ENCODE peak calls at places on chromosomes 12 and 14, in ten cellular contexts. One of them, this sample, is unnamed.
A peak's percentile ranks its signal among the peaks of the same experiment; 100 is the strongest.

GRCh38 chr14:58770501-58770982 is 132.8 kb downstream of the DACT1 start:
- DNase-seq in OCI-LY7: no peak
- DNase-seq in suprapubic skin: no peak
- DNase-seq in ovary: no peak
- DNase-seq in lung: no peak
- DNase-seq in uterus: no peak
- DNase-seq in sigmoid colon: no peak
- DNase-seq in heart right ventricle: no peak
- DNase-seq in CD8-positive, alpha-beta T cell: no peak
- DNase-seq in CD8-positive, alpha-beta memory T cell: no peak
- DNase-seq in this sample: no peak

GRCh38 chr14:105865904-105866840 is 339.8 kb downstream of the TMEM121 start:
- DNase-seq in OCI-LY7: no peak
- DNase-seq in suprapubic skin: peak; percentile 70
- DNase-seq in ovary: peak; percentile 9
- DNase-seq in lung: no peak
- DNase-seq in uterus: peak; percentile 10
- DNase-seq in sigmoid colon: peak; percentile 57
- DNase-seq in heart right ventricle: no peak
- DNase-seq in CD8-positive, alpha-beta T cell: no peak
- DNase-seq in CD8-positive, alpha-beta memory T cell: no peak
- DNase-seq in this sample: no peak

GRCh38 chr14:85622106-85622505 is 92.2 kb downstream of the FLRT2 start:
- DNase-seq in OCI-LY7: no peak
- DNase-seq in suprapubic skin: no peak
- DNase-seq in ovary: no peak
- DNase-seq in lung: no peak
- DNase-seq in uterus: no peak
- DNase-seq in sigmoid colon: no peak
- DNase-seq in heart right ventricle: no peak
- DNase-seq in CD8-positive, alpha-beta T cell: no peak
- DNase-seq in CD8-positive, alpha-beta memory T cell: no peak
- DNase-seq in this sample: no peak

GRCh38 chr12:15404485-15404884 is 82.2 kb downstream of the PTPRO start:
- DNase-seq in OCI-LY7: no peak
- DNase-seq in suprapubic skin: no peak
- DNase-seq in ovary: no peak
- DNase-seq in lung: no peak
- DNase-seq in uterus: no peak
- DNase-seq in sigmoid colon: no peak
- DNase-seq in heart right ventricle: no peak
- DNase-seq in CD8-positive, alpha-beta T cell: no peak
- DNase-seq in CD8-positive, alpha-beta memory T cell: no peak
- DNase-seq in this sample: no peak

GRCh38 chr14:24456980-24457379 is 14.4 kb upstream of the SDR39U1 start:
- DNase-seq in OCI-LY7: no peak
- DNase-seq in suprapubic skin: no peak
- DNase-seq in ovary: no peak
- DNase-seq in lung: no peak
- DNase-seq in uterus: no peak
- DNase-seq in sigmoid colon: no peak
- DNase-seq in heart right ventricle: no peak
- DNase-seq in CD8-positive, alpha-beta T cell: no peak
- DNase-seq in CD8-positive, alpha-beta memory T cell: no peak
- DNase-seq in this sample: no peak

GRCh38 chr12:116979109-116979508 is 68.4 kb downstream of the FBXW8 start:
- DNase-seq in OCI-LY7: peak; percentile 38
- DNase-seq in suprapubic skin: no peak
- DNase-seq in ovary: no peak
- DNase-seq in lung: no peak
- DNase-seq in uterus: no peak
- DNase-seq in sigmoid colon: no peak
- DNase-seq in heart right ventricle: no peak
- DNase-seq in CD8-positive, alpha-beta T cell: no peak
- DNase-seq in CD8-positive, alpha-beta memory T cell: no peak
- DNase-seq in this sample: no peak

GRCh38 chr12:117491711-117492110 is 130.3 kb upstream of the NOS1 start:
- DNase-seq in OCI-LY7: no peak
- DNase-seq in suprapubic skin: no peak
- DNase-seq in ovary: no peak
- DNase-seq in lung: no peak
- DNase-seq in uterus: no peak
- DNase-seq in sigmoid colon: no peak
- DNase-seq in heart right ventricle: no peak
- DNase-seq in CD8-positive, alpha-beta T cell: no peak
- DNase-seq in CD8-positive, alpha-beta memory T cell: no peak
- DNase-seq in this sample: no peak

GRCh38 chr12:72288911-72289310 is 16.7 kb downstream of the TRHDE start:
- DNase-seq in OCI-LY7: no peak
- DNase-seq in suprapubic skin: no peak
- DNase-seq in ovary: no peak
- DNase-seq in lung: no peak
- DNase-seq in uterus: no peak
- DNase-seq in sigmoid colon: no peak
- DNase-seq in heart right ventricle: no peak
- DNase-seq in CD8-positive, alpha-beta T cell: no peak
- DNase-seq in CD8-positive, alpha-beta memory T cell: no peak
- DNase-seq in this sample: no peak

GRCh38 chr14:69968151-69968550 is 88.9 kb downstream of the SMOC1 start:
- DNase-seq in OCI-LY7: no peak
- DNase-seq in suprapubic skin: no peak
- DNase-seq in ovary: no peak
- DNase-seq in lung: no peak
- DNase-seq in uterus: no peak
- DNase-seq in sigmoid colon: no peak
- DNase-seq in heart right ventricle: no peak
- DNase-seq in CD8-positive, alpha-beta T cell: no peak
- DNase-seq in CD8-positive, alpha-beta memory T cell: no peak
- DNase-seq in this sample: no peak

DNA sequence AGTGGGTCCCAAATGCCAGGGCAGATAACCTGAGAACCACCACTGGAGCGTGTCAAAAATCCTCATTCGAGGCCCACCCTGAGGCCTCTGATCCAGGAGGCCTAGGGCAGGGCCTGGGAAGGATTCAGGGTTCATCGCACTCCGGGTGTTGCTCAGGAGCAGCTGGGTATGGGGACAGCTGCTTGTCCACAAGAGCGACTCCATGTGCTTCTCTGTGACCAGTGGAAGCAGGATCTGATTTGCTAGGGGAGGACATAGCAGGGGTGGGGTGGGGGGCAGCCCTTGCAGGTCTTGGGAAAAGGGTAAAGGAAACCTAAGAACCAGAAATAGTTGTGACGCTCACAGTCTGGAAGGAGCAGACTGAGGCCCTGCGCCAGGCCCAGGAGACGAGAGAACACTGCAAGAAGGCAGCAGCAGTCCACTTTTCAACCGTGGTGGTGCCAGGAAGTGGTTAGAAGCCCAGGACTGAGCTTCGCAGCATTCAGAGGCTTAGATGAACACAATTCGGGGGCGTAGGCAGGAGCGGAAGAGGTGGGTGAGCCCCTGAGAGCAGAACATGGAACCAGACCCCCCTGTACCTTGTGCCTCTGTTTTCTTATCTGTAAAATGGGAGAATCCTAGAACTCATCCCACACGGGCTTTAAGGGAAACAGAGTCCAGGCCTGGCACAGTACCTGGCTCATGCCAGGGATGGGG is 33.7 kb downstream of the ITPK1 start:
- DNase-seq in OCI-LY7: no peak
- DNase-seq in suprapubic skin: no peak
- DNase-seq in ovary: no peak
- DNase-seq in lung: no peak
- DNase-seq in uterus: no peak
- DNase-seq in sigmoid colon: no peak
- DNase-seq in heart right ventricle: no peak
- DNase-seq in CD8-positive, alpha-beta T cell: peak; percentile 8
- DNase-seq in CD8-positive, alpha-beta memory T cell: no peak
- DNase-seq in this sample: no peak
- H3K27ac ChIP-seq in OCI-LY7: no peak overlapping the region
- H3K27ac ChIP-seq in suprapubic skin: no peak overlapping the region
- H3K27ac ChIP-seq in ovary: no peak overlapping the region
- H3K27ac ChIP-seq in lung: no peak overlapping the region
- H3K27ac ChIP-seq in uterus: peak overlapping the region; percentile 34
- H3K27ac ChIP-seq in sigmoid colon: peak overlapping the region; percentile 56
- H3K27ac ChIP-seq in heart right ventricle: no peak overlapping the region
- H3K27ac ChIP-seq in CD8-positive, alpha-beta T cell: peak overlapping the region; percentile 38
- H3K27ac ChIP-seq in CD8-positive, alpha-beta memory T cell: peak overlapping the region; percentile 38
- H3K27ac ChIP-seq in this sample: no peak overlapping the region

GRCh38 chr14:57686317-57686716 is 179.6 kb downstream of the SLC35F4 start:
- DNase-seq in OCI-LY7: no peak
- DNase-seq in suprapubic skin: no peak
- DNase-seq in ovary: no peak
- DNase-seq in lung: no peak
- DNase-seq in uterus: no peak
- DNase-seq in sigmoid colon: no peak
- DNase-seq in heart right ventricle: no peak
- DNase-seq in CD8-positive, alpha-beta T cell: no peak
- DNase-seq in CD8-positive, alpha-beta memory T cell: no peak
- DNase-seq in this sample: no peak
- H3K27ac ChIP-seq in OCI-LY7: no peak overlapping the region
- H3K27ac ChIP-seq in suprapubic skin: no peak overlapping the region
- H3K27ac ChIP-seq in ovary: no peak overlapping the region
- H3K27ac ChIP-seq in lung: no peak overlapping the region
- H3K27ac ChIP-seq in uterus: no peak overlapping the region
- H3K27ac ChIP-seq in sigmoid colon: no peak overlapping the region
- H3K27ac ChIP-seq in heart right ventricle: no peak overlapping the region
- H3K27ac ChIP-seq in CD8-positive, alpha-beta T cell: no peak overlapping the region
- H3K27ac ChIP-seq in CD8-positive, alpha-beta memory T cell: no peak overlapping the region
- H3K27ac ChIP-seq in this sample: no peak overlapping the region

DNA sequence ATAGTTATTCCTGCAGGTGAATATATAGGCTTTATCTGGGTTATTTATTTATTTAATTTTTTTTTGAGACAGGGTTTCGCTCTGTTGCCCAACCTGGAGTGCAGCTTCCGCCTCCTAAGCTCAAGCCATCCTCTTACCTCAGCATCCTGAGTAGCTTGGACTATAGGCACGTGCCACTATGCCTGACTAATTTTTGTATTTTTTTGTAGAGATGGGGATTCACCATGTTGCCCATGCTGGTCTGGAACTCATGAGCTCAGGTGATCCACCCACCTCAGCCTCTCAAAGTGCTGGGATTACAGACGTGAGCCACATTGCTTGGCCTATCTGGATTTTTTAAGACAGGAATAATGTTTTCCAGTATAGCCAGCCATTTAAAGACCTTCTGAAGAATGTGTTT is 2.0 kb downstream of the RAN start:
- DNase-seq in OCI-LY7: peak; percentile 60
- DNase-seq in suprapubic skin: no peak
- DNase-seq in ovary: no peak
- DNase-seq in lung: no peak
- DNase-seq in uterus: no peak
- DNase-seq in sigmoid colon: no peak
- DNase-seq in heart right ventricle: no peak
- DNase-seq in CD8-positive, alpha-beta T cell: no peak
- DNase-seq in CD8-positive, alpha-beta memory T cell: no peak
- DNase-seq in this sample: no peak
- H3K27ac ChIP-seq in OCI-LY7: peak overlapping the region; percentile 96
- H3K27ac ChIP-seq in suprapubic skin: no peak overlapping the region
- H3K27ac ChIP-seq in ovary: no peak overlapping the region
- H3K27ac ChIP-seq in lung: no peak overlapping the region
- H3K27ac ChIP-seq in uterus: no peak overlapping the region
- H3K27ac ChIP-seq in sigmoid colon: no peak overlapping the region
- H3K27ac ChIP-seq in heart right ventricle: no peak overlapping the region
- H3K27ac ChIP-seq in CD8-positive, alpha-beta T cell: no peak overlapping the region
- H3K27ac ChIP-seq in CD8-positive, alpha-beta memory T cell: no peak overlapping the region
- H3K27ac ChIP-seq in this sample: no peak overlapping the region

GRCh38 chr12:49612210-49612609 is 6.8 kb upstream of the FAM186B start:
- DNase-seq in OCI-LY7: no peak
- DNase-seq in suprapubic skin: no peak
- DNase-seq in ovary: no peak
- DNase-seq in lung: no peak
- DNase-seq in uterus: no peak
- DNase-seq in sigmoid colon: no peak
- DNase-seq in heart right ventricle: no peak
- DNase-seq in CD8-positive, alpha-beta T cell: no peak
- DNase-seq in CD8-positive, alpha-beta memory T cell: no peak
- DNase-seq in this sample: no peak
- H3K27ac ChIP-seq in OCI-LY7: no peak overlapping the region
- H3K27ac ChIP-seq in suprapubic skin: no peak overlapping the region
- H3K27ac ChIP-seq in ovary: no peak overlapping the region
- H3K27ac ChIP-seq in lung: no peak overlapping the region
- H3K27ac ChIP-seq in uterus: no peak overlapping the region
- H3K27ac ChIP-seq in sigmoid colon: no peak overlapping the region
- H3K27ac ChIP-seq in heart right ventricle: no peak overlapping the region
- H3K27ac ChIP-seq in CD8-positive, alpha-beta T cell: no peak overlapping the region
- H3K27ac ChIP-seq in CD8-positive, alpha-beta memory T cell: no peak overlapping the region
- H3K27ac ChIP-seq in this sample: no peak overlapping the region

DNA sequence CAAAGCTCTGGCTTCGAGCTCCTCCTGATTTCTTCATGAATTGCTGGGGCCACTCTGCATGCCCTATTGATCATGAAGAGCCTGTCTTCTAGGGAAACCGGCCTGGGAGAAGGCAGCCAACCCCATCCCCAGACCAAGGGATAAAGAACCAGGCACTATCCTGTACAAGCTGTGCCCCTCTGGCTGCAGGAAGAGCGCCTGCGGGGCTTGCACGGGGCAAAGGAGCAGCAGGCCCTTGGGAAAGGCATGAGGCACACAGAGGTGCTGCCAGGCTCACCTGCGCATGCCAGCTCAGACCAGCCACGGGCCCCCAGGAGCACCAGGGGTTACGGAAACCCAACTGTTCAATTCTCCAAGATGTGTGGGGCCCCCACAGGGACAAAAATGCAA is 2.1 kb downstream of the ITPK1 start:
- DNase-seq in OCI-LY7: no peak
- DNase-seq in suprapubic skin: no peak
- DNase-seq in ovary: no peak
- DNase-seq in lung: no peak
- DNase-seq in uterus: no peak
- DNase-seq in sigmoid colon: no peak
- DNase-seq in heart right ventricle: no peak
- DNase-seq in CD8-positive, alpha-beta T cell: no peak
- DNase-seq in CD8-positive, alpha-beta memory T cell: no peak
- DNase-seq in this sample: no peak
- H3K27ac ChIP-seq in OCI-LY7: peak overlapping the region; percentile 41
- H3K27ac ChIP-seq in suprapubic skin: no peak overlapping the region
- H3K27ac ChIP-seq in ovary: no peak overlapping the region
- H3K27ac ChIP-seq in lung: peak overlapping the region; percentile 7
- H3K27ac ChIP-seq in uterus: peak overlapping the region; percentile 99
- H3K27ac ChIP-seq in sigmoid colon: peak overlapping the region; percentile 98
- H3K27ac ChIP-seq in heart right ventricle: peak overlapping the region; percentile 98
- H3K27ac ChIP-seq in CD8-positive, alpha-beta T cell: peak overlapping the region; percentile 6
- H3K27ac ChIP-seq in CD8-positive, alpha-beta memory T cell: peak overlapping the region; percentile 14
- H3K27ac ChIP-seq in this sample: peak overlapping the region; percentile 76

This sample was measured in caudate nucleus.